ENCODE peak calls at places on chromosomes 13 and 19, in six cellular contexts. O, Z, F, D, G and S are unnamed samples.

GRCh38 chr13:48446454-48446853 is 33.5 kb upstream of the LPAR6 start:
- DNase-seq in O (no peak), Z (no peak), F (peak; percentile 29), D (no peak), G (no peak), S (no peak)

GRCh38 chr13:46288570-46289259 is 77.0 kb downstream of the LRRC63 start:
- DNase-seq in O (peak; percentile 8), Z (peak; percentile 42), F (peak; percentile 24), D (no peak), G (peak; percentile 80), S (no peak)

GRCh38 chr13:79612604-79613003 is 131.6 kb downstream of the NDFIP2 start:
- DNase-seq in O (no peak), Z (no peak), F (no peak), D (no peak), G (no peak), S (no peak)

GRCh38 chr19:28290963-28291657 is 921.8 kb downstream of the UQCRFS1 start:
- DNase-seq in O (no peak), Z (no peak), F (no peak), D (no peak), G (no peak), S (no peak)

GRCh38 chr19:49362048-49362925 is at the start of gene TEAD2:
- DNase-seq in O (peak; percentile 86), Z (no peak), F (peak; percentile 78), D (peak; percentile 85), G (peak; percentile 73), S (peak; percentile 54)

GRCh38 chr19:6610934-6611370 is 20.0 kb upstream of the CD70 start:
- DNase-seq in O (no peak), Z (no peak), F (peak; percentile 72), D (no peak), G (no peak), S (no peak)

GRCh38 chr13:94683426-94683825 is 28.9 kb downstream of the SOX21 start:
- DNase-seq in O (no peak), Z (no peak), F (no peak), D (no peak), G (no peak), S (no peak)

GRCh38 chr13:107124129-107124718 is 556.3 kb upstream of the ARGLU1 start:
- DNase-seq in O (peak; percentile 1), Z (peak; percentile 44), F (peak; percentile 16), D (no peak), G (peak; percentile 77), S (no peak)

GRCh38 chr13:73325351-73326214 is 266.8 kb downstream of the KLF5 start:
- DNase-seq in O (no peak), Z (no peak), F (peak; percentile 57), D (no peak), G (no peak), S (no peak)

GRCh38 chr19:19185853-19186728 is 5.9 kb downstream of the BORCS8 start:
- DNase-seq in O (no peak), Z (peak; percentile 64), F (no peak), D (no peak), G (peak; percentile 89), S (peak; percentile 39)

GRCh38 chr13:113935523-113935922 is 38.4 kb downstream of the C13orf46 start:
- DNase-seq in O (no peak), Z (peak; percentile 64), F (no peak), D (peak; percentile 11), G (no peak), S (no peak)

GRCh38 chr13:94967183-94968039 is 255.1 kb upstream of the SOX21 start:
- DNase-seq in O (peak; percentile 21), Z (no peak), F (no peak), D (no peak), G (no peak), S (no peak)

GRCh38 chr19:609001-609340 is 19.3 kb downstream of the HCN2 start:
- DNase-seq in O (no peak), Z (peak; percentile 65), F (no peak), D (no peak), G (no peak), S (no peak)

GRCh38 chr19:2549701-2550191 is 73.8 kb downstream of the GADD45B start:
- DNase-seq in O (no peak), Z (no peak), F (no peak), D (peak; percentile 58), G (no peak), S (peak; percentile 41)

GRCh38 chr19:1273263-1274041 is 1.9 kb upstream of the FAM174C start:
- DNase-seq in O (no peak), Z (no peak), F (no peak), D (no peak), G (no peak), S (no peak)

GRCh38 chr13:61391426-61391825 is 24.2 kb downstream of the PCDH20 start:
- DNase-seq in O (no peak), Z (no peak), F (no peak), D (no peak), G (no peak), S (no peak)

GRCh38 chr19:18649371-18650047 is 12.7 kb downstream of the KLHL26 start:
- DNase-seq in O (no peak), Z (no peak), F (peak; percentile 20), D (peak; percentile 76), G (no peak), S (peak; percentile 90)

GRCh38 chr13:97395437-97396136 is 38.4 kb upstream of the RAP2A start:
- DNase-seq in O (peak; percentile 9), Z (no peak), F (peak; percentile 61), D (no peak), G (no peak), S (no peak)

GRCh38 chr13:109857803-109858202 is 71.4 kb upstream of the IRS2 start:
- DNase-seq in O (no peak), Z (no peak), F (no peak), D (no peak), G (no peak), S (no peak)

GRCh38 chr13:95535243-95535642 is 17.3 kb upstream of the CLDN10 start:
- DNase-seq in O (peak; percentile 45), Z (no peak), F (peak; percentile 83), D (no peak), G (no peak), S (no peak)

GRCh38 chr19:869245-870177 is 10.0 kb downstream of the CFD start:
- DNase-seq in O (peak; percentile 66), Z (no peak), F (peak; percentile 69), D (peak; percentile 94), G (no peak), S (no peak)